ENCODE peak calls at places on chromosome 1, in six cellular contexts. T is immature natural killer cell; X is NCI-H1436; J is neural progenitor cell; S is heart right ventricle; E is central memory CD8-positive, alpha-beta T cell. H is an unnamed sample.

GRCh38 chr1:6672558-6672957 is 29.1 kb downstream of the DNAJC11 start:
- DNase-seq in T (no peak), X (no peak), J (no peak), S (peak; percentile 57), E (no peak), H (no peak)

GRCh38 chr1:191174298-191174697 is 696.6 kb upstream of the BRINP3 start:
- DNase-seq in T (no peak), X (no peak), J (peak; percentile 13), S (no peak), E (no peak), H (no peak)

GRCh38 chr1:94130851-94131595 is 10.1 kb upstream of the ABCA4 start:
- DNase-seq in T (no peak), X (no peak), J (no peak), S (no peak), E (no peak), H (peak; percentile 73)

GRCh38 chr1:153805042-153805745 is 30.0 kb downstream of the SLC27A3 start:
- DNase-seq in T (peak; percentile 85), X (no peak), J (no peak), S (peak; percentile 80), E (peak; percentile 52), H (peak; percentile 20)

GRCh38 chr1:181318858-181319235 is 164.5 kb upstream of the CACNA1E start:
- DNase-seq in T (no peak), X (no peak), J (no peak), S (no peak), E (no peak), H (no peak)

GRCh38 chr1:17437260-17438175 is 2.0 kb downstream of the RCC2 start:
- DNase-seq in T (peak; percentile 54), X (peak; percentile 55), J (peak; percentile 88), S (peak; percentile 21), E (peak; percentile 25), H (peak; percentile 65)

GRCh38 chr1:175188936-175189335 is 3.6 kb downstream of the KIAA0040 start:
- DNase-seq in T (peak; percentile 18), X (no peak), J (no peak), S (peak; percentile 37), E (no peak), H (no peak)

GRCh38 chr1:41414716-41415306 is 53.6 kb downstream of the FOXO6 start:
- DNase-seq in T (no peak), X (no peak), J (no peak), S (no peak), E (no peak), H (no peak)

GRCh38 chr1:234886081-234886874 is 242.4 kb downstream of the TOMM20 start:
- DNase-seq in T (no peak), X (no peak), J (no peak), S (no peak), E (no peak), H (no peak)

GRCh38 chr1:212968385-212968863 is 18.1 kb downstream of the VASH2 start:
- DNase-seq in T (no peak), X (no peak), J (no peak), S (no peak), E (no peak), H (no peak)

GRCh38 chr1:157043685-157044084 is 1.9 kb downstream of the ARHGEF11 start:
- DNase-seq in T (no peak), X (no peak), J (no peak), S (no peak), E (no peak), H (no peak)

GRCh38 chr1:161008857-161009554 is 11.9 kb downstream of the F11R start:
- DNase-seq in T (no peak), X (no peak), J (no peak), S (no peak), E (no peak), H (no peak)

GRCh38 chr1:15008783-15009709 is 144.5 kb upstream of the TMEM51 start:
- DNase-seq in T (no peak), X (no peak), J (no peak), S (no peak), E (no peak), H (peak; percentile 88)

GRCh38 chr1:54872041-54872342 is 15.0 kb downstream of the DHCR24 start:
- DNase-seq in T (no peak), X (no peak), J (peak; percentile 14), S (no peak), E (no peak), H (no peak)

GRCh38 chr1:60573726-60574409 is 500.3 kb upstream of the C1orf87 start:
- DNase-seq in T (no peak), X (no peak), J (no peak), S (no peak), E (no peak), H (peak; percentile 84)

GRCh38 chr1:32028746-32029145 is 15.1 kb downstream of the KHDRBS1 start:
- DNase-seq in T (no peak), X (peak; percentile 63), J (no peak), S (no peak), E (no peak), H (peak; percentile 20)

GRCh38 chr1:66175107-66175506 is 358.8 kb upstream of the SGIP1 start:
- DNase-seq in T (no peak), X (no peak), J (no peak), S (no peak), E (no peak), H (no peak)

GRCh38 chr1:214332950-214333798 is 52.2 kb downstream of the SMYD2 start:
- DNase-seq in T (peak; percentile 13), X (peak; percentile 36), J (peak; percentile 56), S (peak; percentile 55), E (no peak), H (peak; percentile 57)

GRCh38 chr1:201041011-201041410 is 17.5 kb upstream of the KIF21B start:
- DNase-seq in T (no peak), X (no peak), J (no peak), S (no peak), E (no peak), H (no peak)

GRCh38 chr1:70542856-70543255 is 131.8 kb downstream of the CTH start:
- DNase-seq in T (no peak), X (peak; percentile 40), J (no peak), S (no peak), E (no peak), H (no peak)

GRCh38 chr1:186683637-186684410 is 3.6 kb upstream of the PTGS2 start:
- DNase-seq in T (no peak), X (no peak), J (no peak), S (no peak), E (no peak), H (peak; percentile 58)

GRCh38 chr1:114118351-114118990 is 35.2 kb downstream of the SYT6 start:
- DNase-seq in T (no peak), X (no peak), J (peak; percentile 27), S (no peak), E (no peak), H (no peak)

GRCh38 chr1:155574077-155574476 is 11.5 kb upstream of the ASH1L start:
- DNase-seq in T (no peak), X (no peak), J (no peak), S (no peak), E (no peak), H (no peak)

GRCh38 chr1:61743432-61743705 is 1.1 kb downstream of the PATJ start:
- DNase-seq in T (no peak), X (no peak), J (no peak), S (no peak), E (no peak), H (no peak)

GRCh38 chr1:81114191-81114590 is 686.5 kb upstream of the ADGRL2 start:
- DNase-seq in T (no peak), X (no peak), J (no peak), S (no peak), E (no peak), H (no peak)

GRCh38 chr1:24586970-24587820 is 31.3 kb downstream of the NCMAP start:
- DNase-seq in T (peak; percentile 61), X (peak; percentile 77), J (peak; percentile 79), S (peak; percentile 16), E (no peak), H (peak; percentile 56)

GRCh38 chr1:31792541-31792940 is 23.3 kb downstream of the SPOCD1 start:
- DNase-seq in T (no peak), X (no peak), J (no peak), S (no peak), E (no peak), H (no peak)

GRCh38 chr1:23650344-23650990 is 41.1 kb upstream of the RPL11 start:
- DNase-seq in T (no peak), X (no peak), J (no peak), S (peak; percentile 43), E (no peak), H (peak; percentile 22)

GRCh38 chr1:46621930-46622329 is 5.3 kb upstream of the MOB3C start:
- DNase-seq in T (no peak), X (no peak), J (no peak), S (no peak), E (no peak), H (no peak)

GRCh38 chr1:235552146-235552716 is 48.0 kb upstream of the B3GALNT2 start:
- DNase-seq in T (no peak), X (no peak), J (no peak), S (peak; percentile 15), E (no peak), H (no peak)

GRCh38 chr1:240385985-240386978 is 225.7 kb downstream of the GREM2 start:
- DNase-seq in T (no peak), X (no peak), J (no peak), S (no peak), E (no peak), H (no peak)

GRCh38 chr1:61875198-61875597 is 132.9 kb downstream of the PATJ start:
- DNase-seq in T (no peak), X (no peak), J (no peak), S (no peak), E (no peak), H (no peak)

GRCh38 chr1:74610961-74611360 is 62.6 kb downstream of the ERICH3 start:
- DNase-seq in T (no peak), X (no peak), J (no peak), S (no peak), E (no peak), H (no peak)

H was measured in lung microvascular endothelial cell.